ENCODE peak calls at places on chromosomes 6 and 20, in nine cellular contexts. One of them, this sample, is unnamed.

GRCh38 chr6:79385333-79385732 is 150.9 kb upstream of the HMGN3 start:
- DNase-seq in spleen: no peak
- DNase-seq in HepG2: no peak
- DNase-seq in uterus: no peak
- DNase-seq in IMR-90: no peak
- DNase-seq in upper lobe of left lung: no peak
- DNase-seq in transverse colon: no peak
- DNase-seq in lower leg skin: no peak
- DNase-seq in GM12892: no peak
- DNase-seq in this sample: no peak

GRCh38 chr6:35496851-35497570 is at the start of gene TEAD3:
- DNase-seq in spleen: peak; percentile 84
- DNase-seq in HepG2: peak; percentile 69
- DNase-seq in uterus: peak; percentile 88
- DNase-seq in IMR-90: peak; percentile 56
- DNase-seq in upper lobe of left lung: peak; percentile 69
- DNase-seq in transverse colon: peak; percentile 74
- DNase-seq in lower leg skin: peak; percentile 94
- DNase-seq in GM12892: peak; percentile 91
- DNase-seq in this sample: peak; percentile 82

GRCh38 chr20:38094373-38094775 is 60.8 kb downstream of the RPRD1B start:
- DNase-seq in spleen: no peak
- DNase-seq in HepG2: peak; percentile 52
- DNase-seq in uterus: no peak
- DNase-seq in IMR-90: peak; percentile 85
- DNase-seq in upper lobe of left lung: peak; percentile 72
- DNase-seq in transverse colon: peak; percentile 33
- DNase-seq in lower leg skin: no peak
- DNase-seq in GM12892: no peak
- DNase-seq in this sample: no peak

GRCh38 chr20:37711001-37711400 is 17.2 kb downstream of the CTNNBL1 start:
- DNase-seq in spleen: no peak
- DNase-seq in HepG2: no peak
- DNase-seq in uterus: no peak
- DNase-seq in IMR-90: no peak
- DNase-seq in upper lobe of left lung: no peak
- DNase-seq in transverse colon: no peak
- DNase-seq in lower leg skin: no peak
- DNase-seq in GM12892: no peak
- DNase-seq in this sample: no peak

GRCh38 chr20:4550740-4551139 is 171.0 kb upstream of the PRND start:
- DNase-seq in spleen: no peak
- DNase-seq in HepG2: no peak
- DNase-seq in uterus: no peak
- DNase-seq in IMR-90: peak; percentile 56
- DNase-seq in upper lobe of left lung: no peak
- DNase-seq in transverse colon: no peak
- DNase-seq in lower leg skin: no peak
- DNase-seq in GM12892: no peak
- DNase-seq in this sample: no peak

GRCh38 chr6:155154158-155154830 is 109.5 kb upstream of the CLDN20 start:
- DNase-seq in spleen: no peak
- DNase-seq in HepG2: peak; percentile 30
- DNase-seq in uterus: peak; percentile 38
- DNase-seq in IMR-90: peak; percentile 96
- DNase-seq in upper lobe of left lung: no peak
- DNase-seq in transverse colon: no peak
- DNase-seq in lower leg skin: peak; percentile 80
- DNase-seq in GM12892: no peak
- DNase-seq in this sample: no peak

GRCh38 chr6:159594106-159594749 is 98.8 kb downstream of the SOD2 start:
- DNase-seq in spleen: no peak
- DNase-seq in HepG2: no peak
- DNase-seq in uterus: no peak
- DNase-seq in IMR-90: peak; percentile 52
- DNase-seq in upper lobe of left lung: no peak
- DNase-seq in transverse colon: no peak
- DNase-seq in lower leg skin: no peak
- DNase-seq in GM12892: no peak
- DNase-seq in this sample: no peak

GRCh38 chr6:157761331-157761921 is 61.6 kb upstream of the SNX9 start:
- DNase-seq in spleen: no peak
- DNase-seq in HepG2: no peak
- DNase-seq in uterus: no peak
- DNase-seq in IMR-90: peak; percentile 76
- DNase-seq in upper lobe of left lung: no peak
- DNase-seq in transverse colon: no peak
- DNase-seq in lower leg skin: no peak
- DNase-seq in GM12892: no peak
- DNase-seq in this sample: no peak

GRCh38 chr6:38493929-38494547 is 145.7 kb downstream of the BTBD9 start:
- DNase-seq in spleen: peak; percentile 82
- DNase-seq in HepG2: peak; percentile 70
- DNase-seq in uterus: peak; percentile 73
- DNase-seq in IMR-90: peak; percentile 81
- DNase-seq in upper lobe of left lung: peak; percentile 66
- DNase-seq in transverse colon: peak; percentile 82
- DNase-seq in lower leg skin: peak; percentile 95
- DNase-seq in GM12892: no peak
- DNase-seq in this sample: peak; percentile 56

DNA sequence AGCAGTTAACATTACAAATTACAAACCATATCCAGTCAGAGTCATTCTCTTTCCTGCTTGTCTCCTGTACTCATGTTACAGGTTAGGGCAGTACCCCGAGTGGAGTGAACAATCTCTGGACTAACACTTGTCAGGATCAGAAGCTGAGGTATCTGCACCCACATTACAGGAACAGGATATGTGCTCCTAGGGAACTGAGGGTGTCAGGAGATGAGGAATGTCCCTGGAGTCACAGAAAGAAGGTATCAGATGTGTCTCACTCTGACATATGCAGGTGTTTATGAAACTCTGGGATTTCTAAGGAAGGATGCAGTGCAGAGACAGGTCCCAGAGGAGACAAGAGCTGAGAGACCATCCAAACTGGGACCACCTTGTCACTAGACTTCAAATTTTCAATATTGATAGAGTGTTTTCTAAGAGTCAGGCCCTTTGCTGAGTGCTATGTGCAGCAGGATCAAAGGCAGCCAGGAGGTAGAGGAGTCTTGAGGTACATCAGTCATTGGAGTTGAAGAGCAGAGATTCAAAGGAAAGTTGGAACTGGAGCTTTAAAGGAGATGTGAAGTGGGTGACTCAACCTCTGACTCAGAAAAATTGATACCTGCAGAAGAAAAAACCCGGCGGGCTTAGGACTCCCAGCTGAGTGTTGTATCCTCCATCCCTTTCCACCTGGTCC is 12.6 kb downstream of the HLA-DPB1 start:
- DNase-seq in spleen: no peak
- DNase-seq in HepG2: no peak
- DNase-seq in uterus: no peak
- DNase-seq in IMR-90: no peak
- DNase-seq in upper lobe of left lung: no peak
- DNase-seq in transverse colon: no peak
- DNase-seq in lower leg skin: no peak
- DNase-seq in GM12892: no peak
- DNase-seq in this sample: no peak
- TF ChIP-seq POLR2A in spleen: no peak
- TF ChIP-seq POLR2A in HepG2: no peak
- TF ChIP-seq POLR2A in uterus: no peak
- TF ChIP-seq POLR2A in IMR-90: no peak
- TF ChIP-seq POLR2A in upper lobe of left lung: no peak
- TF ChIP-seq POLR2A in transverse colon: no peak
- TF ChIP-seq POLR2A in lower leg skin: no peak
- TF ChIP-seq POLR2A in GM12892: peak; percentile 78
- TF ChIP-seq POLR2A in this sample: no peak

DNA sequence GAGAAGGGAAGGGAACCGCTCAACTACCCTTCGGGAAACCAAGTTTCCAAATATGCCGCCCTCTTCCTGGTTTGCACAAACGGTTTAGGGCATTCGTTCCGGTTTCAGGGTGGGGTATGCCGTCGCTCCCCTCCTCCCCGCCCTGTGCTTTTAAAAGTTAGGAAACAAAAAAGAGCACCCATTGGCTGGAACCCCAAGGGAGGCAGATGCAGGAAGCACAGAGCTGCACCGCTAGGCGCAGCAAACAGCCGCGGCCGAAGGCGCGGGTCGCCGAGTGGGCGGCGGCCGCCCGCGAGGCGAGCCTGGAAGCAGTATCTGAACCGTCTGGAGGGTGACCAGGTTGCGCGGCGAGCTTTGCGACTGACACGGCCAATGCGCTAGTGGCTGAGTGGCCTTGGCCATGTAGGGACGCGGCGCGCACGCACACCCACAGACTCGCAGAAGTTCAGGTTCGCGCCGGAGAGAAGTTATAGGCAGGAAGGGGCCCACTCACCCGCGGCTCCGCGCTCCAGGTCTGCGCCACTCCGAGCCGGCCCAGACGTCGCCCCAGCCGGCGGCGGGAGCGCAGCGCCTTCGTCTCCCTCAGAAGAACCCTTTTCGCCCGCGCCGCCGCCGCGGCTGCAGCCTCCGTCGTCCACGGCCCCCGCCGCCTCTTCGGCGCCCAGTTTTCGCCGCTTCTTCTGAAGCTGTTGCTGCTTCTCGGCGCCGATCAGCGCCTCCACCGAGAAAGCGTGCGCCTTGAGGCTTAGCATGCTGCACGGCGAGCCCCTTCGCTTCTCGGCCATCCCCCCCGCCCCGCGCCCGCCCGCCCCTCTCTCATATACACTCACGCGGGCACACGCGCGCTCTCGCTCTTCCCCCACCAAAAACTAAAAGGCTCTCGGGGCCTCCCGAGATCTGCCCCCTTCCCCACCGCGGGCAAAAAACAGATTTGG is 734 bp downstream of the TBX18 start:
- DNase-seq in spleen: no peak
- DNase-seq in HepG2: no peak
- DNase-seq in uterus: peak; percentile 39
- DNase-seq in IMR-90: peak; percentile 14
- DNase-seq in upper lobe of left lung: no peak
- DNase-seq in transverse colon: no peak
- DNase-seq in lower leg skin: peak; percentile 92
- DNase-seq in GM12892: no peak
- DNase-seq in this sample: peak; percentile 65
- TF ChIP-seq POLR2A in spleen: no peak
- TF ChIP-seq POLR2A in HepG2: no peak
- TF ChIP-seq POLR2A in uterus: no peak
- TF ChIP-seq POLR2A in IMR-90: no peak
- TF ChIP-seq POLR2A in upper lobe of left lung: no peak
- TF ChIP-seq POLR2A in transverse colon: no peak
- TF ChIP-seq POLR2A in lower leg skin: no peak
- TF ChIP-seq POLR2A in GM12892: no peak
- TF ChIP-seq POLR2A in this sample: no peak

GRCh38 chr20:31555203-31555602 is 41.0 kb downstream of the HM13 start:
- DNase-seq in spleen: no peak
- DNase-seq in HepG2: no peak
- DNase-seq in uterus: no peak
- DNase-seq in IMR-90: no peak
- DNase-seq in upper lobe of left lung: no peak
- DNase-seq in transverse colon: no peak
- DNase-seq in lower leg skin: no peak
- DNase-seq in GM12892: no peak
- DNase-seq in this sample: no peak
- TF ChIP-seq POLR2A in spleen: no peak
- TF ChIP-seq POLR2A in HepG2: no peak
- TF ChIP-seq POLR2A in uterus: no peak
- TF ChIP-seq POLR2A in IMR-90: no peak
- TF ChIP-seq POLR2A in upper lobe of left lung: no peak
- TF ChIP-seq POLR2A in transverse colon: no peak
- TF ChIP-seq POLR2A in lower leg skin: no peak
- TF ChIP-seq POLR2A in GM12892: no peak
- TF ChIP-seq POLR2A in this sample: no peak

GRCh38 chr6:37222125-37222967 is 35.2 kb upstream of the TBC1D22B start:
- DNase-seq in spleen: peak; percentile 91
- DNase-seq in HepG2: peak; percentile 91
- DNase-seq in uterus: peak; percentile 74
- DNase-seq in IMR-90: peak; percentile 83
- DNase-seq in upper lobe of left lung: peak; percentile 95
- DNase-seq in transverse colon: peak; percentile 81
- DNase-seq in lower leg skin: peak; percentile 91
- DNase-seq in GM12892: peak; percentile 68
- DNase-seq in this sample: peak; percentile 83
- TF ChIP-seq POLR2A in spleen: no peak
- TF ChIP-seq POLR2A in HepG2: no peak
- TF ChIP-seq POLR2A in uterus: peak; percentile 48
- TF ChIP-seq POLR2A in IMR-90: no peak
- TF ChIP-seq POLR2A in upper lobe of left lung: no peak
- TF ChIP-seq POLR2A in transverse colon: no peak
- TF ChIP-seq POLR2A in lower leg skin: no peak
- TF ChIP-seq POLR2A in GM12892: peak; percentile 33
- TF ChIP-seq POLR2A in this sample: no peak

GRCh38 chr20:10781526-10781925 is 107.7 kb upstream of the JAG1 start:
- DNase-seq in spleen: no peak
- DNase-seq in HepG2: no peak
- DNase-seq in uterus: no peak
- DNase-seq in IMR-90: no peak
- DNase-seq in upper lobe of left lung: no peak
- DNase-seq in transverse colon: no peak
- DNase-seq in lower leg skin: no peak
- DNase-seq in GM12892: no peak
- DNase-seq in this sample: no peak
- TF ChIP-seq POLR2A in spleen: no peak
- TF ChIP-seq POLR2A in HepG2: no peak
- TF ChIP-seq POLR2A in uterus: no peak
- TF ChIP-seq POLR2A in IMR-90: no peak
- TF ChIP-seq POLR2A in upper lobe of left lung: no peak
- TF ChIP-seq POLR2A in transverse colon: no peak
- TF ChIP-seq POLR2A in lower leg skin: no peak
- TF ChIP-seq POLR2A in GM12892: no peak
- TF ChIP-seq POLR2A in this sample: no peak

This sample was measured in ovary.